ENCODE peak calls at places on chromosomes 3 and 15, in seven cellular contexts. X, W, P, Z, Y, M and E are unnamed samples.

GRCh38 chr3:87901141-87901540 is 157.7 kb downstream of the CGGBP1 start:
- DNase-seq in P (no peak), Y (no peak), M (no peak), X (no peak), Z (no peak), W (no peak), E (no peak)

GRCh38 chr15:101641894-101642293 is 10.3 kb downstream of the TM2D3 start:
- DNase-seq in Y (no peak), Z (peak), P (peak), W (no peak), M (no peak), X (no peak), E (no peak)

GRCh38 chr3:193837347-193837827 is 244.4 kb downstream of the OPA1 start:
- DNase-seq in P (no peak), X (no peak), W (no peak), Y (no peak), M (no peak), Z (no peak), E (no peak)

GRCh38 chr3:160226026-160226739 is 961 bp downstream of the C3orf80 start:
- DNase-seq in Y (peak), M (no peak), P (no peak), X (no peak), Z (peak), W (no peak), E (peak)

GRCh38 chr3:194095464-194095863 is 40.5 kb upstream of the HES1 start:
- DNase-seq in M (no peak), Z (no peak), W (no peak), Y (no peak), X (peak), P (peak), E (no peak)

GRCh38 chr3:42745291-42745745 is 27.7 kb downstream of the CCDC13 start:
- DNase-seq in W (no peak), X (no peak), P (no peak), Y (no peak), M (no peak), Z (no peak), E (no peak)

GRCh38 chr15:39594764-39595620 is 14.1 kb downstream of the THBS1 start:
- DNase-seq in X (no peak), W (peak), P (peak), M (no peak), Y (no peak), Z (no peak), E (no peak)

GRCh38 chr15:28896944-28897343 is 11.2 kb downstream of the APBA2 start:
- DNase-seq in P (peak), Y (no peak), X (no peak), Z (no peak), M (no peak), W (peak), E (no peak)

GRCh38 chr3:37887062-37887461 is 25.4 kb downstream of the CTDSPL start:
- DNase-seq in Z (no peak), P (no peak), M (no peak), W (no peak), Y (no peak), X (no peak), E (no peak)

GRCh38 chr15:68344600-68344999 is 67.1 kb downstream of the FEM1B start:
- DNase-seq in W (no peak), M (no peak), P (no peak), Z (no peak), Y (no peak), X (no peak), E (no peak)

GRCh38 chr3:62922326-62922725 is 47.1 kb upstream of the CADPS start:
- DNase-seq in Y (no peak), Z (no peak), X (no peak), W (peak), P (no peak), M (no peak), E (no peak)

GRCh38 chr3:55879901-55880331 is 392.8 kb upstream of the WNT5A start:
- DNase-seq in Z (no peak), P (no peak), X (no peak), M (no peak), W (peak), Y (no peak), E (no peak)

GRCh38 chr3:117278424-117279190 is 569.0 kb downstream of the TUSC7 start:
- DNase-seq in Z (peak), Y (no peak), W (peak), M (no peak), X (no peak), P (no peak), E (peak)

GRCh38 chr3:160458151-160458550 is 8.6 kb upstream of the TRIM59 start:
- DNase-seq in Z (no peak), P (no peak), M (no peak), W (no peak), X (no peak), Y (no peak), E (no peak)

GRCh38 chr15:25055356-25056068 is 100.7 kb downstream of the SNRPN start:
- DNase-seq in P (no peak), X (no peak), Y (no peak), Z (no peak), M (no peak), W (no peak), E (no peak)

GRCh38 chr15:43104426-43104825 is 1.4 kb downstream of the UBR1 start:
- DNase-seq in W (no peak), Z (no peak), Y (no peak), M (no peak), X (no peak), P (no peak), E (no peak)
- TF ChIP-seq CTCF in W (no peak), Z (no peak), Y (no peak), M (no peak), X (no peak), P (no peak), E (no peak)

DNA sequence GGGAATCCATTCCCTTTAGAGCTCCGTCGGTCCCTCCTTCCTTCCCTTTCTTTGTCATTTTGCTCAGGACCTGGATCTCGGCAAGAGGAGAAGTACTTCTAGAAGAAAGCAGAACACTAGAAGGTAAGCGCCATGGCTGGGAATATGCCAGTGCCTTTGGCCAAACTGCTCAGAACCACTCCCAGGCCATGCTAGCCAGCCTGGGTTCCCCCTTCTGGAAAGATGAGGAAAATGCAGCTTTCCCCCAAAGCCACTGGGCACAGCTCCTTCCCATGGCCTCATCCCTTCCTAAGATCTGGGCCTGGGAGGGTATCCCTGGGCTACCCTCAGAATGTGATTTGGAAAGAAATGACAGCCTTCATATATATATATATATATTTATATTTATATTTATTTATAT is 6.3 kb upstream of the ISL2 start:
- DNase-seq in X (peak), W (peak), P (peak), M (no peak), Z (no peak), Y (no peak), E (no peak)
- TF ChIP-seq CTCF in X (peak), W (peak), P (peak), M (peak), Z (peak), Y (no peak), E (peak)

DNA sequence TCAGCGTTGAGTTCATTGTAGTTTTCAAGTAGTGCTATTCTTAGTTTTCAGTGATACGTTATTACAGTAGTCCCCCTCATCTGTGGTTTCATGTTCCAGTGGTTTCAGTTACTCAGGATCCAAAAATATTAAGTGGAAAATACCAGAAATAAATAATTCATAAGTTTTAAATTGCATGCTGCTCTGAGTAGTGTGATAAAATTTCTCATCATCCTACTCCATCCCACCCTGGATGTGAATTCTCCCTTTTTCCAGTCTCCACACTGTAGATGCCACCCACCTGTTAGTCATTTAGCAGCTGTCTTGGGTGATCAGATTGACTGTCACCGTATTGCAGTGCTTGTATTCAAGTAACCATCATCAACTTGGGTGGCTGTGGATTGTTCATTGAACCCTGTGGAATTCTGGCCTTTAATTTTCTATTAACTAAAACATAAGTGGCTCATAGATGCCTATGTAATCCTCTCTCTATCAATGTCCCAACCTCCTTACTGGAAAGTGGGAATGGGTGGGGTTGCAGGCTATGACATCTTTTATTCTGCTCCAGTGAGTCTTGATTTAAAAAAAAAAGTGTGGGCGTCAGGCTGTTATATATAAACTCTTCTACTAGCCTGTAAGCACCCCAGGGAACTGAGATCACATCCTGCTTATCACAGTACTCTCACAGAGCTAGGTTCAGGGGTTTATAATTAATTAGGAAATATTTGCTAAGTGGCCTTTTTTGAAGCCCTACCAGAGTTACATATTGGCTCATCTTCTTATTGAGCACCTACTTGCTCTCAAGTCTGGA is 97.5 kb downstream of the CFAP20DC start:
- DNase-seq in X (no peak), P (peak), W (no peak), Y (no peak), Z (peak), M (no peak), E (no peak)
- TF ChIP-seq CTCF in X (no peak), P (no peak), W (no peak), Y (no peak), Z (no peak), M (no peak), E (no peak)

GRCh38 chr3:14646589-14647413 is 4.8 kb upstream of the CCDC174 start:
- DNase-seq in P (no peak), W (no peak), X (no peak), Z (no peak), Y (no peak), M (no peak), E (no peak)
- TF ChIP-seq CTCF in P (no peak), W (no peak), X (no peak), Z (no peak), Y (no peak), M (no peak), E (no peak)

DNA sequence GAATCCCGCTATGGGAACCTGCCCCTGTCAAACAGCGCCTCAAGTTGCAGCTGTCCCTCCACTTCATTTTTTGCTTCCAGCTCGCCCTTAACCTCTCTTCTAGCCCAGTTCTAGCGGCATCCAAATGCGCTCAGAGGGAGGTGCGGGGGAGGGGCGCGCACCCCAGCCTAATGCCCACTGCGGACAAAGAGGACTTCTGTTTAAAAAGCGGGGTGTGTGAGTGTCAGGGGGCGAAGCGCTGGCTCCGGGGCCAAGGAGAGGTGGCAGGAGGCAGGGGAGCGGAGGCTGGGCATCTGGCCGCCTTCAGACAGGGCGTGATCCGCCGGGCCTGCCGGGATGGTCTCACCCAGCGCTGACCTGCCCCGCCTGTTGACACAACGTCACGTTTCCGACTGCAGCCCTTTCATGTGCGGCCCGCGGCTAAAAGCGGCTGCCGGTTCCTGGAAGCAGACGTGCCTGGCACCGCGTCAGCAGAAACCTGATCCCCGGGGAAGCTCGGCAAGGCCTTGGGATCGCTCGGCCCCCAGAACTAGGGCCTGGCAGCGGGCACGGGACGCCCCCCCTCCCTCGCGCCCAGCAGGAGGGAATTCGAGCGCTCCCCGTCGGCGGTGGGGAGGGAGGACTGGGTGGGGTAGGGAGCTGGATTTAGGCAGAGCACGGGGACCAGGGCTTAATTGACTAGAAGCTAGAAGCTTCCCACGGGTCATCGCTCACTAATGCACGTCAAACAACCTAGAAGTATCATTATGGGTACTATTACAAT is 7.6 kb downstream of the BHLHE40 start:
- DNase-seq in W (peak), M (peak), Z (peak), P (peak), Y (peak), X (peak), E (peak)
- TF ChIP-seq CTCF in W (no peak), M (no peak), Z (no peak), P (peak), Y (no peak), X (no peak), E (no peak)

GRCh38 chr3:108610651-108611050 is 21.1 kb downstream of the DZIP3 start:
- DNase-seq in Y (no peak), X (no peak), W (no peak), Z (no peak), M (no peak), P (no peak), E (no peak)
- TF ChIP-seq CTCF in Y (no peak), X (no peak), W (no peak), Z (no peak), M (no peak), P (no peak), E (no peak)